ENCODE peak calls at places on chromosomes 16 and 17, in five cellular contexts. I, O, P, F and E are unnamed samples.

GRCh38 chr17:17749921-17750320 is 68.7 kb downstream of the RAI1 start:
- DNase-seq in I (peak; percentile 79), O (peak; percentile 29), P (peak; percentile 74), F (peak; percentile 35), E (peak; percentile 65)

GRCh38 chr16:54780266-54780665 is 150.4 kb upstream of the IRX5 start:
- DNase-seq in I (no peak), O (no peak), P (no peak), F (no peak), E (no peak)

GRCh38 chr16:1877089-1877488 is 5.1 kb upstream of the MEIOB start:
- DNase-seq in I (no peak), O (no peak), P (no peak), F (no peak), E (no peak)

GRCh38 chr17:17742133-17742621 is 60.9 kb downstream of the RAI1 start:
- DNase-seq in I (no peak), O (peak; percentile 61), P (no peak), F (peak; percentile 55), E (no peak)

GRCh38 chr17:37821025-37821713 is 76.3 kb upstream of the HNF1B start:
- DNase-seq in I (no peak), O (no peak), P (no peak), F (no peak), E (no peak)

GRCh38 chr17:19384723-19385391 is 2.1 kb downstream of the MFAP4 start:
- DNase-seq in I (peak; percentile 91), O (peak; percentile 97), P (no peak), F (peak; percentile 85), E (peak; percentile 91)

GRCh38 chr17:17551361-17551760 is 40.1 kb downstream of the PEMT start:
- DNase-seq in I (no peak), O (no peak), P (peak; percentile 59), F (no peak), E (no peak)

GRCh38 chr17:36600936-36601302 is 464 bp upstream of the MRM1 start:
- DNase-seq in I (no peak), O (no peak), P (no peak), F (no peak), E (no peak)

GRCh38 chr16:69089091-69089912 is 16.2 kb upstream of the HAS3 start:
- DNase-seq in I (peak; percentile 60), O (no peak), P (no peak), F (no peak), E (no peak)

GRCh38 chr17:80051681-80052080 is 15.2 kb downstream of the CCDC40 start:
- DNase-seq in I (no peak), O (no peak), P (no peak), F (no peak), E (peak; percentile 20)

GRCh38 chr17:50844117-50844700 is 8.8 kb downstream of the WFIKKN2 start:
- DNase-seq in I (no peak), O (no peak), P (no peak), F (no peak), E (no peak)

GRCh38 chr17:68462381-68463210 is 5.3 kb upstream of the WIPI1 start:
- DNase-seq in I (peak; percentile 40), O (peak; percentile 79), P (peak; percentile 70), F (peak; percentile 75), E (no peak)

GRCh38 chr17:1050246-1050995 is 53.5 kb downstream of the TIMM22 start:
- DNase-seq in I (no peak), O (no peak), P (no peak), F (no peak), E (peak; percentile 35)

GRCh38 chr17:75151893-75152292 is 2.4 kb downstream of the JPT1 start:
- DNase-seq in I (no peak), O (no peak), P (no peak), F (peak; percentile 14), E (no peak)

GRCh38 chr16:84284168-84284722 is 10.4 kb upstream of the WFDC1 start:
- DNase-seq in I (no peak), O (peak; percentile 48), P (peak; percentile 68), F (no peak), E (peak; percentile 72)

GRCh38 chr17:63542218-63542545 is 8.1 kb upstream of the DCAF7 start:
- DNase-seq in I (no peak), O (no peak), P (no peak), F (no peak), E (no peak)

GRCh38 chr16:9300252-9300651 is 208.8 kb downstream of the HAPSTR1 start:
- DNase-seq in I (no peak), O (no peak), P (no peak), F (no peak), E (no peak)

GRCh38 chr17:69567130-69567529 is 152.6 kb downstream of the MAP2K6 start:
- DNase-seq in I (no peak), O (peak; percentile 6), P (peak; percentile 12), F (peak; percentile 13), E (no peak)

GRCh38 chr16:47392114-47392513 is 68.7 kb downstream of the ITFG1 start:
- DNase-seq in I (no peak), O (no peak), P (no peak), F (peak; percentile 78), E (no peak)

GRCh38 chr16:82652826-82653225 is 26.1 kb downstream of the CDH13 start:
- DNase-seq in I (no peak), O (no peak), P (no peak), F (no peak), E (no peak)

GRCh38 chr17:82835122-82835521 is 4.7 kb downstream of the ZNF750 start:
- DNase-seq in I (no peak), O (no peak), P (no peak), F (no peak), E (no peak)

GRCh38 chr17:10843806-10844205 is 5.9 kb upstream of the PIRT start:
- DNase-seq in I (no peak), O (no peak), P (no peak), F (no peak), E (no peak)

DNA sequence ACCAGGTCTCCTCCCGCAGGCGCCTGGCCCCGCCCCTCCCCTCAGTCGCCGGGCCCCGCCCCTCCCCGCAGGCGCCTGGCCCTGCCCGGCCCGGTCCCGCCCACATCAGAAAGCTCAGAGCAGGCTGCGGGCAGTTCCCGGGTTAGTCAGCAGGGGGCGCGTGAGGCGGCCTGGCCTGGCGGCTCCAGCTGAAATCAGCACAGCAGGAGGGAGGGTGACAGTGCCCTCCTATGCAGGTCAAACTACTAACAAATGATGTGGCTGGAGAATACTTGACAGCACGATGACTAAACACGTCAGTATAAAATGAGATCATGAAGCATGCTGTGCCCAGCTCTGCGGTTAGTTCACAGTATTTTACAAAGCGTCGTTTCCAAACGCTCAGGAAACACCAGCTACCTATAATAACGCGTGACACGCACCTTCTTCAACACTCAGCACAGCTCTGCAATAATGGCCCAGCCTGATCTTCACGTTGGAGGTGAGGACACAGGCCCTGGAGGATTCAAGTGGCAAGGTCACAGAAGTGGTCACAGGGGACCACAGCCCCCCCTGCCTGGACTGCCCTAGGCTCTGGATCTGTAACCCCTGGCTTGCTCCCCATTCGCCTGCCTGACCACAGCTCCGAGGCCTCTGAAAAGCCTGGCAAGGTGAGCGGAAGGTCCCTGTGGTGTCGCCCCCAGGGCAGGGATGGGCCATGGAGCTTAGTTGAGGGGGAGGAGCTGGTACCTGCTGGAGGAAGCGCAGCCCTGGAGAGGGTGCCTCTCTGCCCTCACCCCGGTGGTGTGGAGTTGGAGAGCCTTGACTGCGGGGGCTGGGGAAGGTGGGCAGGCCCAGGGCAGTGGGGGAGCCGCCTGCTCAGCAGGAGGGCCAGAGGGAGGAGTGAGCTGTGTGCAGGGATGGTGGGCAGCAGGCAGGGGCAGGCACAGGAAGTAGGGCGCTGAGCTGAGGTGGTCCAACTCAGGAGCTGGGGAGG is 81.2 kb downstream of the KCNJ12 start:
- DNase-seq in I (peak; percentile 80), O (peak; percentile 78), P (peak; percentile 99), F (peak; percentile 92), E (peak; percentile 90)
- TF ChIP-seq CTCF in I (peak; percentile 93), O (peak; percentile 73), P (peak; percentile 99), F (peak; percentile 92), E (peak; percentile 97)

DNA sequence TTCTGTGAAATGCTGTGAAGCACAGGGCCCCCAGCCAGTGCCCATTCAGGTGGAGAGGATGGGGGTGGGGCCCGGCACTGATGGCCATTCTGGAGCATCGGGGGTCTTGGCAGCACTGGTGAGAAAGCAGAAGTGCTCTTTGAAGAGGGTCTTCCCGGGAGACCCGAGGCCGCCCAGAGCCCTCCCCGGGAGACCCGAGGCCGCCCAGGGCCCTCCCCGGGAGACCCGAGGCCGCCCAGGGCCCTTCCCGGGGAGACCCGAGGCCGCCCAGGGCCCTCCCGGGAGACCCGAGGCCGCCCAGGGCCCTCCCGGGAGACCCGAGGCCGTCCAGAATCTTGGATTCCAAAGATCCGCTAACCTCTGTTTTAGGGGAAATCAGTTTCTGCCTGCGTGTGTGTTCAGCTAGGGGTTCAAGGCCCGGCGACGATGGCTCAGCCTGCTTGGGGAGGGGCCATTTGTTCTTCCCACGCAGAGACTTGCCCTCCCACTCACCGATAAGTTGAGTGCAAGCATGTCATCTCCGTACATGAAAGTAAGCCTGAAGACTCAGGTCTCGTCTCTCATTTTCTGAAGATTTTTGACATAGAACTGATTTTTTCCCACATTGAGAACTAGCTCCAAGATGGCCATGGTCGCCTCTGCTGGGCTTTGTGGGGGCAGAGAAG is 35.2 kb upstream of the CAPN15 start:
- DNase-seq in I (no peak), O (no peak), P (no peak), F (no peak), E (no peak)
- TF ChIP-seq CTCF in I (no peak), O (no peak), P (no peak), F (no peak), E (no peak)

DNA sequence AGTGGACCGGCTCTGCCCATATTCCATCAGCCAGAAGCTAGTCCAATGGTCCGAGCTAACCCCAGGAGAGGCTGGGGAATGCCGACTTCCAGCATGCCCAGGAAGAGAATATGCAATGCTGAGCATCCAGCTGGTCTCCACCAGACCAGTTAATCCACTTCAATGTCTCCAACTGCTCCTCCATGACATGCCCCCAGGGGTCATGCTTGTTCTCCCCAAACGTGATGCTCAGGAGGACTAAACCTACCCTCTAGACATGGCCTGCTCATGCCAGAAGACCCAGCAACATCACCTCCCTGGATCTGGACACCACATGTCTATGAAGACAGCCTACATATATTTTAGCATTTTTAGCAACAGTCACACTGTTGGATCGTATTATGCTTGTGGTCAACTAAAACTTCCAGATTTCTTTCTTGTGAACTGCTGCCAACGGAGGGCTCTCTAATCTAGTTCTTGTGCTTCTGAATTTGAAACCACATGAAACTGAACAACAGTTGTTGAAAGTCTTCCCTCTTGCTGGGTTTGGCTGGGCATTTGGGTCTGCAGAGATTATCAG is 245.1 kb downstream of the SOX9 start:
- DNase-seq in I (no peak), O (peak; percentile 85), P (no peak), F (peak; percentile 70), E (no peak)
- TF ChIP-seq CTCF in I (no peak), O (peak; percentile 25), P (no peak), F (no peak), E (no peak)

GRCh38 chr16:86390335-86390734 is 120.0 kb upstream of the FOXF1 start:
- DNase-seq in I (no peak), O (no peak), P (no peak), F (no peak), E (no peak)

GRCh38 chr16:86391486-86391885 is 118.8 kb upstream of the FOXF1 start:
- DNase-seq in I (no peak), O (no peak), P (no peak), F (no peak), E (no peak)

GRCh38 chr16:86393907-86394626 is 116.3 kb upstream of the FOXF1 start:
- DNase-seq in I (no peak), O (no peak), P (no peak), F (no peak), E (no peak)

GRCh38 chr16:86392751-86393150 is 117.6 kb upstream of the FOXF1 start:
- DNase-seq in I (no peak), O (no peak), P (no peak), F (no peak), E (no peak)

DNA sequence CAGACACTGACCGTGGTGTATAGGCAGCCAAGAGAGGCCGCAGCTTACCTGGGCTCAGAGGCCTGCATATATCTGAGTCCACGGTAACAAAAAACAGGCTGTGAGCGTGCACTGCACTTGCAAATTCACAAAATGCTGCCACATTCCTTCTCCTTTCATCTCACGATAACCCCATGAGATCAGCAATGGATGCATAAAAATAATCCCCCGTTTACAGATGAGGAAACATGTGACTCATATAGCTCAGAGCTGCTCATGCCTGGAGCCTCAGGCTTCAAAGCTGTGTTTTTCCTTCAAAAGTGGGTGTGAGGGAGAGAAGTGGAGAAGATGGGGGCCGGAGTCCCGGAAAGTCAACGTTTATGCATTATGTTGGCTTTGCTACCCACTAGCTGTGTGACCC is 118.3 kb upstream of the FOXF1 start:
- DNase-seq in I (no peak), O (peak; percentile 61), P (no peak), F (peak; percentile 40), E (no peak)
- TF ChIP-seq CTCF in I (no peak), O (no peak), P (no peak), F (no peak), E (no peak)